ENCODE peak calls at places on chromosomes 13 and 19, in four cellular contexts. One of them, this sample, is unnamed.

GRCh38 chr13:114024603-114025431 is 50.9 kb upstream of the C13orf46 start:
- DNase-seq in GM12878: no peak
- DNase-seq in HepG2: no peak
- DNase-seq in A549: no peak
- DNase-seq in this sample: no peak

GRCh38 chr19:58394821-58395219 is 636 bp upstream of the RNF225 start:
- DNase-seq in HepG2: no peak
- DNase-seq in GM12878: no peak
- DNase-seq in A549: no peak
- DNase-seq in this sample: no peak

GRCh38 chr13:31945202-31945978 is 86.2 kb upstream of the FRY start:
- DNase-seq in HepG2: no peak
- DNase-seq in A549: no peak
- DNase-seq in GM12878: no peak
- DNase-seq in this sample: no peak

GRCh38 chr13:27728271-27728670 is 64.0 kb upstream of the GSX1 start:
- DNase-seq in A549: no peak
- DNase-seq in GM12878: no peak
- DNase-seq in HepG2: no peak
- DNase-seq in this sample: no peak

GRCh38 chr19:39145180-39145953 is 19.8 kb downstream of the PAK4 start:
- DNase-seq in A549: no peak
- DNase-seq in HepG2: peak; percentile 86
- DNase-seq in GM12878: no peak
- DNase-seq in this sample: no peak

GRCh38 chr13:107669356-107669755 is 546.0 kb downstream of the LIG4 start:
- DNase-seq in GM12878: no peak
- DNase-seq in HepG2: no peak
- DNase-seq in A549: no peak
- DNase-seq in this sample: no peak

GRCh38 chr19:6015841-6016545 is 38.1 kb upstream of the RANBP3 start:
- DNase-seq in HepG2: no peak
- DNase-seq in GM12878: no peak
- DNase-seq in A549: no peak
- DNase-seq in this sample: no peak

GRCh38 chr19:2051771-2052704 is 994 bp upstream of the MKNK2 start:
- DNase-seq in A549: no peak
- DNase-seq in HepG2: no peak
- DNase-seq in GM12878: peak; percentile 72
- DNase-seq in this sample: no peak

GRCh38 chr13:27370305-27370853 is 54.0 kb upstream of the GTF3A start:
- DNase-seq in GM12878: no peak
- DNase-seq in A549: no peak
- DNase-seq in HepG2: no peak
- DNase-seq in this sample: no peak

GRCh38 chr19:42965204-42965603 is 28.2 kb upstream of the PSG7 start:
- DNase-seq in HepG2: no peak
- DNase-seq in GM12878: no peak
- DNase-seq in A549: peak; percentile 4
- DNase-seq in this sample: no peak

GRCh38 chr13:83515267-83515666 is 367.0 kb downstream of the SLITRK1 start:
- DNase-seq in GM12878: no peak
- DNase-seq in A549: no peak
- DNase-seq in HepG2: no peak
- DNase-seq in this sample: no peak

GRCh38 chr13:23407996-23408395 is 25.5 kb downstream of the SACS start:
- DNase-seq in HepG2: no peak
- DNase-seq in A549: no peak
- DNase-seq in GM12878: no peak
- DNase-seq in this sample: no peak

DNA sequence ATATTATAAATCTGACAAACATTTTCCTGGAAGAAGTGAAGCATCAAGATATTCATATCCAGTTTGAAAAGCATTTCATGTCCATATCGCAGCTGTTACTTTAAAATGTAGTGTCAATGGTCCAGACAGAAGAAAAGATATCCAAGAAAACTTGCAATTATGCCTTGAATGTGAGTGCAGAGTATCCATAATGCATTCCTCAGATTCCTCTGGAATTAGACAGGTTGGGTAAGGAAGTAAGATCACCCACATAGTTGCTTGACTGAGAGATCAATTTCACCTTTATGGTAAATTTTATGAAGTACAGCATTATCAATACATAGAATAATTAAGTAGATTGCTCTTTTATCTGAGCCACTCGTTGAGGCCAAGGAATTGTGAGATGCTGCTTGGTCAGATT is 327.0 kb upstream of the SLITRK5 start:
- DNase-seq in HepG2: no peak
- DNase-seq in GM12878: no peak
- DNase-seq in A549: no peak
- DNase-seq in this sample: no peak
- TF ChIP-seq CHD4 in HepG2: no peak
- TF ChIP-seq CHD4 in GM12878: no peak
- TF ChIP-seq CHD4 in A549: no peak
- TF ChIP-seq CHD4 in this sample: no peak

GRCh38 chr19:32339988-32340874 is 5.2 kb upstream of the ZNF507 start:
- DNase-seq in HepG2: peak; percentile 46
- DNase-seq in A549: peak; percentile 87
- DNase-seq in GM12878: no peak
- DNase-seq in this sample: peak; percentile 65

GRCh38 chr19:32345261-32346207 is at the start of gene ZNF507:
- DNase-seq in GM12878: no peak
- DNase-seq in HepG2: peak; percentile 59
- DNase-seq in A549: peak; percentile 97
- DNase-seq in this sample: peak; percentile 98

GRCh38 chr19:32342695-32343094 is 2.7 kb upstream of the ZNF507 start:
- DNase-seq in HepG2: no peak
- DNase-seq in GM12878: no peak
- DNase-seq in A549: no peak
- DNase-seq in this sample: no peak

GRCh38 chr19:32346901-32347300 is 1.5 kb downstream of the ZNF507 start:
- DNase-seq in A549: no peak
- DNase-seq in HepG2: no peak
- DNase-seq in GM12878: no peak
- DNase-seq in this sample: no peak

GRCh38 chr19:32343550-32344262 is 1.7 kb upstream of the ZNF507 start:
- DNase-seq in HepG2: peak; percentile 16
- DNase-seq in A549: no peak
- DNase-seq in GM12878: no peak
- DNase-seq in this sample: no peak
- TF ChIP-seq CHD4 in HepG2: no peak
- TF ChIP-seq CHD4 in A549: no peak
- TF ChIP-seq CHD4 in GM12878: no peak
- TF ChIP-seq CHD4 in this sample: no peak

GRCh38 chr19:51367565-51368365 is 1.0 kb downstream of the CLDND2 start:
- DNase-seq in GM12878: peak; percentile 96
- DNase-seq in HepG2: peak; percentile 96
- DNase-seq in A549: peak; percentile 93
- DNase-seq in this sample: peak; percentile 96

GRCh38 chr19:51366999-51367564 is 894 bp upstream of the ETFB start:
- DNase-seq in A549: no peak
- DNase-seq in GM12878: no peak
- DNase-seq in HepG2: no peak
- DNase-seq in this sample: no peak

GRCh38 chr19:51366050-51366998 is at the start of gene ETFB:
- DNase-seq in HepG2: peak; percentile 98
- DNase-seq in GM12878: peak; percentile 91
- DNase-seq in A549: peak; percentile 99
- DNase-seq in this sample: peak; percentile 96

GRCh38 chr19:51364200-51365106 is 1.7 kb downstream of the ETFB start:
- DNase-seq in HepG2: peak; percentile 76
- DNase-seq in A549: peak; percentile 50
- DNase-seq in GM12878: no peak
- DNase-seq in this sample: no peak

DNA sequence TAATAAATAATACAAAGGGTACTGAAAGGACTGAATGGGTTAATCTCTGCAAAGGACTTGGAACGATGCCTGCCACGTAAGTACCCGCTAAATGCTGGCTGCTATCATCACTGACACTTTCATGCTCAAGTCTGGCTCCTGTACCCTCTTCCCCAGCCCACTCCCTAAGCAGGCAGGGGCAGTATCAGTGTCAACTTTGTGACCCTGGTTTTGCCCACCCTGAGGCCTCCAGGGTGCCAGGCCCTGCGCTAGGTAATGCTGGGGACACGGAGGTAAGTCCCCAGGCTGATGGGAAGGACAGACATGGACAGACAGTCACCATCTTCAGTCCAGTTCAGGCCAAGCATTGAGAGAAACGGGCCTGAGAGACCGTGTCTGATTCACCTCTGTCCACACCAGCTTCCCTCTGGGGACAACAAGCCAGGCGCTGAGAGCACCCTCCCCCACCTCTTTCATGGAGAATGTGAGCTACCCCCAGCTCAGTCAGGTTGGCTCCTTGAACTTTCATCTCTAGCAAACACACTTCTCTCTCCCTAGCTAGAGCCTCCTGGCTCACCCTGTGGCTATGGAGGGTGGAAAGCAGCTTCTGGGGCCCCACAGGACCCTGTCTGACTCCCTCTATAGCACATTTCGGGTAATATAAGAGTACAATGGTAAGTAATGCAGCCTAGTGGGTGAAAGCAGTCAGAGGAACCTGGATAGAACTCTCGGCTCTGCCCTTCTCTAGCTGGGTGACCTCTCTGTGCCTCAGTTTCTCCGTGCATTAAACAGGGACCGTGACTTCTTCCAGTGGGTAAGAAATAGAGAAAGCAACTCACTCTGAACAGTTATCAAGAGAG is 758 bp downstream of the ETFB start:
- DNase-seq in HepG2: peak; percentile 95
- DNase-seq in A549: no peak
- DNase-seq in GM12878: no peak
- DNase-seq in this sample: peak; percentile 70
- TF ChIP-seq CHD4 in HepG2: no peak
- TF ChIP-seq CHD4 in A549: no peak
- TF ChIP-seq CHD4 in GM12878: no peak
- TF ChIP-seq CHD4 in this sample: no peak

GRCh38 chr13:71949441-71949840 is 82.4 kb upstream of the DACH1 start:
- DNase-seq in GM12878: no peak
- DNase-seq in HepG2: no peak
- DNase-seq in A549: no peak
- DNase-seq in this sample: no peak
- TF ChIP-seq CHD4 in GM12878: no peak
- TF ChIP-seq CHD4 in HepG2: no peak
- TF ChIP-seq CHD4 in A549: no peak
- TF ChIP-seq CHD4 in this sample: no peak